ENCODE peak calls at places on chromosomes 2 and 18, in five cellular contexts. K is IMR-90, O is HepG2, J is A549, V is K562. W is an unnamed sample.

GRCh38 chr2:149617057-149617456 is 29.5 kb upstream of the MMADHC start:
- DNase-seq in O (no peak), V (no peak), J (no peak), K (no peak), W (no peak)

GRCh38 chr2:43486604-43487003 is 109.2 kb downstream of the THADA start:
- DNase-seq in V (no peak), J (no peak), K (no peak), O (no peak), W (no peak)

GRCh38 chr2:55428258-55428657 is 8.6 kb upstream of the CCDC88A start:
- DNase-seq in O (no peak), J (no peak), V (no peak), K (no peak), W (no peak)

GRCh38 chr2:11863513-11864328 is 117.3 kb downstream of the LPIN1 start:
- DNase-seq in K (peak), J (peak), O (peak), V (peak), W (peak)

GRCh38 chr18:48996901-48997463 is 46.2 kb upstream of the SMAD7 start:
- DNase-seq in V (no peak), J (peak), K (peak), O (peak), W (no peak)

GRCh38 chr18:50427896-50428295 is 53.0 kb downstream of the SKA1 start:
- DNase-seq in J (no peak), V (no peak), K (no peak), O (no peak), W (no peak)

GRCh38 chr2:28233070-28233718 is 159.5 kb upstream of the FOSL2 start:
- DNase-seq in K (peak), V (no peak), O (peak), J (peak), W (no peak)

GRCh38 chr2:164903944-164904343 is 51.4 kb downstream of the SLC38A11 start:
- DNase-seq in O (no peak), K (no peak), J (no peak), V (no peak), W (no peak)

GRCh38 chr2:131042161-131042775 is 51.0 kb downstream of the FAM168B start:
- DNase-seq in J (no peak), O (no peak), K (no peak), V (peak), W (no peak)

GRCh38 chr2:98634406-98635092 is 26.2 kb downstream of the UNC50 start:
- DNase-seq in O (peak), J (peak), V (peak), K (no peak), W (peak)

GRCh38 chr2:53987336-53987921 is 16.6 kb upstream of the PSME4 start:
- DNase-seq in J (no peak), K (peak), V (no peak), O (peak), W (no peak)

GRCh38 chr2:64939332-64939917 is 49.8 kb upstream of the SLC1A4 start:
- DNase-seq in O (no peak), V (no peak), J (no peak), K (no peak), W (no peak)

GRCh38 chr2:111208639-111209038 is 87.9 kb downstream of the BCL2L11 start:
- DNase-seq in J (no peak), V (no peak), O (no peak), K (no peak), W (no peak)

GRCh38 chr2:218383892-218384519 is 1.9 kb downstream of the SLC11A1 start:
- DNase-seq in V (no peak), J (no peak), O (no peak), K (no peak), W (no peak)

GRCh38 chr2:73218298-73218697 is 4.3 kb downstream of the SMYD5 start:
- DNase-seq in V (no peak), O (no peak), J (no peak), K (peak), W (no peak)

GRCh38 chr2:85716346-85716880 is 22.3 kb downstream of the GNLY start:
- DNase-seq in J (no peak), K (no peak), O (no peak), V (no peak), W (no peak)

GRCh38 chr2:2422621-2423020 is 91.5 kb upstream of the MYT1L start:
- DNase-seq in K (no peak), J (no peak), V (no peak), O (no peak), W (no peak)

GRCh38 chr18:54205951-54206350 is 18.5 kb downstream of the MBD2 start:
- DNase-seq in K (no peak), J (no peak), V (no peak), O (no peak), W (no peak)

GRCh38 chr18:26655614-26656400 is 107.5 kb upstream of the KCTD1 start:
- DNase-seq in K (peak), J (peak), V (no peak), O (no peak), W (peak)

GRCh38 chr18:44090453-44090852 is 590.2 kb upstream of the SETBP1 start:
- DNase-seq in J (no peak), K (no peak), V (no peak), O (no peak), W (no peak)

GRCh38 chr2:165018207-165018606 is 62.9 kb upstream of the SLC38A11 start:
- DNase-seq in J (no peak), O (no peak), K (peak), V (no peak), W (no peak)

GRCh38 chr18:22606563-22607283 is 189.0 kb upstream of the CTAGE1 start:
- DNase-seq in J (no peak), V (no peak), O (no peak), K (peak), W (no peak)

GRCh38 chr2:134218928-134219707 is 34.8 kb upstream of the MGAT5 start:
- DNase-seq in O (no peak), J (no peak), K (no peak), V (no peak), W (no peak)

GRCh38 chr2:12651661-12652060 is 65.1 kb upstream of the TRIB2 start:
- DNase-seq in J (no peak), K (no peak), V (no peak), O (no peak), W (no peak)

GRCh38 chr18:47345996-47346395 is 94.5 kb upstream of the SKOR2 start:
- DNase-seq in K (no peak), J (no peak), O (no peak), V (no peak), W (no peak)

GRCh38 chr2:216302981-216303676 is 69.2 kb downstream of the MARCHF4 start:
- DNase-seq in J (no peak), V (no peak), K (peak), O (no peak), W (no peak)
- TF ChIP-seq MAFK in J (no peak), V (no peak), K (no peak), O (no peak), W (no peak)

GRCh38 chr2:240959941-240960308 is 38.5 kb upstream of the SNED1 start:
- DNase-seq in J (no peak), O (no peak), V (no peak), K (no peak), W (no peak)
- TF ChIP-seq MAFK in J (no peak), O (no peak), V (no peak), K (no peak), W (no peak)

DNA sequence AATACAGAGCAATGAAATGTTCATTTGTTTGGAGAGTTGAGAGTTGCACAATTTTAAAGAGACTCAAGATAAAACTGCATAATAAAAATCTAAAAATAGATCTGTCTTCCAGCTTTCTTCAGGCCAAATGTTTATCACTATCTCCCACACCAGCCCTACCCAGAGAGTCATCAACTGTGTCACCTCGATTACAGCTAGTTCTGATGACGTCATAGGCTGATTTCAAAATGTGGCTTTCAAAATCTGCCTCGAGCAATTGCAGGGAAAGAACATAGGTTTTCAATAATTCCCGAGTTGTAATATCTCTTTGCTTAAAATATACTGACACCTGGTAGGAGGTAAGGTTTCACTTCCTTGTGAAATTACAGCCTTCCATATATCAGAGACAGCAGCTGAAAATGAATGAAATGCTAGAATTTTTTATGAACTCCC is 677.6 kb upstream of the ID2 start:
- DNase-seq in O (no peak), K (peak), V (peak), J (peak), W (no peak)
- TF ChIP-seq MAFK in O (no peak), K (no peak), V (no peak), J (no peak), W (no peak)

GRCh38 chr2:26016012-26016742 is 17.7 kb upstream of the RAB10 start:
- DNase-seq in J (no peak), O (no peak), V (no peak), K (peak), W (no peak)

GRCh38 chr2:26013668-26014067 is 20.2 kb upstream of the RAB10 start:
- DNase-seq in V (no peak), O (no peak), K (no peak), J (no peak), W (no peak)

GRCh38 chr2:26020214-26020613 is 13.7 kb upstream of the RAB10 start:
- DNase-seq in O (no peak), V (no peak), J (no peak), K (no peak), W (no peak)

GRCh38 chr2:26017464-26018183 is 16.3 kb upstream of the RAB10 start:
- DNase-seq in K (no peak), J (no peak), O (no peak), V (no peak), W (no peak)

GRCh38 chr2:26018184-26018716 is 15.6 kb upstream of the RAB10 start:
- DNase-seq in O (peak), J (peak), K (peak), V (peak), W (peak)
- TF ChIP-seq MAFK in O (peak), J (peak), K (peak), V (peak), W (peak)

W was measured in H1.